ENCODE peak calls at places on chromosomes 11 and 22, in ten cellular contexts. Q is epithelial cell of prostate; N is activated naive CD4-positive, alpha-beta T cell treated with anti-CD3 and anti-CD28 coated beads, Interleukin-2, amount 50 U/mL, for 72 hours; A is glutamatergic neuron; H is A549; L is omental fat pad; O is NCI-H2029 treated with DMSO at 0.1 percent for 48 hours; P is fibroblast of pulmonary artery; U is substantia nigra; K is effector CD4-positive, alpha-beta T cell. V is an unnamed sample.

GRCh38 chr22:33274214-33274828 is 216.1 kb upstream of the SYN3 start:
- DNase-seq in Q (no peak), N (no peak), A (peak), H (peak), L (no peak), O (no peak), P (peak), U (no peak), K (no peak), V (no peak)

GRCh38 chr11:121479355-121479754 is 26.6 kb upstream of the SORL1-AS1 start:
- DNase-seq in Q (no peak), N (no peak), A (no peak), H (no peak), L (no peak), O (no peak), P (no peak), U (no peak), K (no peak), V (no peak)

GRCh38 chr22:32744560-32744959 is 56.9 kb upstream of the TIMP3 start:
- DNase-seq in Q (no peak), N (no peak), A (no peak), H (no peak), L (no peak), O (no peak), P (no peak), U (no peak), K (no peak), V (no peak)

GRCh38 chr11:91396243-91397133 is 828.1 kb upstream of the FAT3 start:
- DNase-seq in Q (peak), N (no peak), A (no peak), H (peak), L (no peak), O (peak), P (no peak), U (no peak), K (no peak), V (peak)

GRCh38 chr11:95910638-95911368 is 13.1 kb downstream of the MTMR2 start:
- DNase-seq in Q (no peak), N (no peak), A (no peak), H (no peak), L (no peak), O (no peak), P (no peak), U (no peak), K (no peak), V (no peak)

GRCh38 chr11:121241300-121242176 is 51.0 kb upstream of the SC5D start:
- DNase-seq in Q (no peak), N (no peak), A (peak), H (no peak), L (no peak), O (no peak), P (no peak), U (no peak), K (no peak), V (no peak)

GRCh38 chr11:1151366-1152315 is 6.1 kb upstream of the MUC5AC start:
- DNase-seq in Q (no peak), N (peak), A (peak), H (peak), L (no peak), O (no peak), P (no peak), U (no peak), K (no peak), V (no peak)

GRCh38 chr11:92826136-92826535 is 143.3 kb upstream of the MTNR1B start:
- DNase-seq in Q (peak), N (no peak), A (no peak), H (no peak), L (no peak), O (peak), P (no peak), U (no peak), K (no peak), V (no peak)

GRCh38 chr22:41603873-41604332 is 14.3 kb upstream of the PMM1 start:
- DNase-seq in Q (no peak), N (peak), A (no peak), H (no peak), L (no peak), O (no peak), P (no peak), U (no peak), K (peak), V (no peak)

GRCh38 chr11:60860943-60861342 is 5.2 kb upstream of the PTGDR2 start:
- DNase-seq in Q (no peak), N (peak), A (peak), H (no peak), L (no peak), O (no peak), P (no peak), U (no peak), K (no peak), V (no peak)

GRCh38 chr22:46846154-46846831 is 83.8 kb downstream of the TBC1D22A start:
- DNase-seq in Q (peak), N (no peak), A (no peak), H (no peak), L (no peak), O (no peak), P (peak), U (no peak), K (no peak), V (no peak)

GRCh38 chr22:47041201-47042115 is 279.0 kb downstream of the TBC1D22A start:
- DNase-seq in Q (no peak), N (no peak), A (peak), H (no peak), L (no peak), O (no peak), P (no peak), U (no peak), K (no peak), V (no peak)

GRCh38 chr22:22942511-22943329 is 55.1 kb downstream of the IGLL5 start:
- DNase-seq in Q (no peak), N (no peak), A (peak), H (peak), L (peak), O (peak), P (peak), U (peak), K (peak), V (peak)

GRCh38 chr11:109421981-109422590 is at the start of gene C11orf87:
- DNase-seq in Q (no peak), N (no peak), A (peak), H (no peak), L (no peak), O (no peak), P (no peak), U (peak), K (no peak), V (peak)

GRCh38 chr11:4658629-4659453 is 15.1 kb downstream of the OR51E1 start:
- DNase-seq in Q (no peak), N (no peak), A (no peak), H (no peak), L (no peak), O (no peak), P (no peak), U (no peak), K (no peak), V (no peak)

GRCh38 chr11:70854891-70855556 is 397.4 kb downstream of the SHANK2 start:
- DNase-seq in Q (no peak), N (no peak), A (peak), H (no peak), L (no peak), O (peak), P (no peak), U (peak), K (no peak), V (peak)

GRCh38 chr11:9817191-9817590 is 153.3 kb downstream of the SWAP70 start:
- DNase-seq in Q (no peak), N (no peak), A (no peak), H (no peak), L (no peak), O (no peak), P (peak), U (no peak), K (no peak), V (no peak)

GRCh38 chr11:75355051-75355450 is 3.6 kb upstream of the ARRB1 start:
- DNase-seq in Q (no peak), N (no peak), A (no peak), H (no peak), L (no peak), O (no peak), P (no peak), U (no peak), K (no peak), V (no peak)